ENCODE peak calls at places on chromosomes 1 and 21, in four cellular contexts. M is K562, O is H1, S is GM12878. Z is an unnamed sample.

GRCh38 chr21:18524097-18524496 is 120.5 kb upstream of the TMPRSS15 start:
- DNase-seq in M (no peak), S (no peak), O (no peak), Z (no peak)

GRCh38 chr1:165424454-165425283 is 20.3 kb downstream of the RXRG start:
- DNase-seq in O (no peak), M (no peak), S (no peak), Z (no peak)

GRCh38 chr1:11842154-11843041 is 5.2 kb downstream of the NPPA start:
- DNase-seq in S (peak; percentile 24), O (no peak), M (peak; percentile 93), Z (peak; percentile 34)

GRCh38 chr1:188958461-188959115 is 1519.1 kb downstream of the BRINP3 start:
- DNase-seq in S (no peak), O (no peak), M (no peak), Z (peak; percentile 33)

GRCh38 chr1:77341195-77341594 is 59.4 kb downstream of the AK5 start:
- DNase-seq in O (no peak), M (no peak), S (no peak), Z (no peak)

GRCh38 chr1:84851839-84852238 is 41.2 kb downstream of the LPAR3 start:
- DNase-seq in O (no peak), S (no peak), M (no peak), Z (peak; percentile 91)

GRCh38 chr21:41141031-41141457 is 26.9 kb upstream of the BACE2 start:
- DNase-seq in M (no peak), O (no peak), S (no peak), Z (peak; percentile 20)

GRCh38 chr1:167057297-167057688 is 32.9 kb downstream of the GPA33 start:
- DNase-seq in M (no peak), O (no peak), S (no peak), Z (peak; percentile 9)

GRCh38 chr1:44112486-44112885 is 6.1 kb upstream of the KLF17 start:
- DNase-seq in M (no peak), S (no peak), O (no peak), Z (peak; percentile 13)

GRCh38 chr1:186531561-186532165 is 70.7 kb upstream of the PDC start:
- DNase-seq in S (no peak), M (no peak), O (no peak), Z (peak; percentile 65)

GRCh38 chr1:178966312-178966711 is 59.4 kb upstream of the FAM20B start:
- DNase-seq in O (no peak), M (no peak), S (no peak), Z (no peak)

GRCh38 chr1:156748670-156749428 is 2.6 kb downstream of the HDGF start:
- DNase-seq in O (no peak), M (no peak), S (no peak), Z (peak; percentile 63)

GRCh38 chr1:4176841-4177240 is 276.8 kb upstream of the C1orf174 start:
- DNase-seq in O (peak; percentile 26), S (no peak), M (no peak), Z (no peak)

GRCh38 chr1:36369472-36369871 is 16.3 kb downstream of the STK40 start:
- DNase-seq in O (no peak), S (no peak), M (no peak), Z (no peak)

GRCh38 chr1:10283318-10283984 is 73.1 kb downstream of the KIF1B start:
- DNase-seq in M (peak; percentile 20), S (peak; percentile 35), O (no peak), Z (no peak)

GRCh38 chr1:30085814-30086770 is 637.3 kb downstream of the MATN1 start:
- DNase-seq in S (no peak), M (peak; percentile 84), O (peak; percentile 98), Z (peak; percentile 31)

GRCh38 chr1:54627181-54627580 is 3.9 kb upstream of the FAM151A start:
- DNase-seq in M (no peak), S (no peak), O (no peak), Z (no peak)

GRCh38 chr1:108636876-108637275 is 24.0 kb downstream of the HENMT1 start:
- DNase-seq in S (no peak), O (no peak), M (no peak), Z (no peak)

GRCh38 chr1:12618661-12619395 is 818 bp upstream of the DHRS3 start:
- DNase-seq in M (peak; percentile 80), O (peak; percentile 72), S (no peak), Z (peak; percentile 83)

GRCh38 chr1:177124578-177125278 is 39.8 kb downstream of the ASTN1 start:
- DNase-seq in S (no peak), M (no peak), O (no peak), Z (no peak)

GRCh38 chr21:44405948-44406872 is 49.1 kb upstream of the LRRC3 start:
- DNase-seq in O (no peak), S (no peak), M (no peak), Z (no peak)

GRCh38 chr1:12562955-12563576 is 54.9 kb downstream of the DHRS3 start:
- DNase-seq in O (no peak), M (no peak), S (no peak), Z (no peak)

GRCh38 chr1:44945992-44946391 is 40.4 kb downstream of the EIF2B3 start:
- DNase-seq in O (no peak), S (no peak), M (no peak), Z (no peak)

GRCh38 chr1:41447995-41448770 is 36.3 kb downstream of the EDN2 start:
- DNase-seq in M (no peak), S (no peak), O (no peak), Z (no peak)

GRCh38 chr21:44858791-44859190 is 14.7 kb downstream of the PTTG1IP start:
- DNase-seq in O (no peak), M (no peak), S (no peak), Z (no peak)

GRCh38 chr1:27428316-27429028 is 36.0 kb downstream of the GPR3 start:
- DNase-seq in M (peak; percentile 42), O (no peak), S (no peak), Z (no peak)

GRCh38 chr1:20993716-20994115 is 183.0 kb downstream of the EIF4G3 start:
- DNase-seq in O (no peak), M (no peak), S (no peak), Z (no peak)

GRCh38 chr1:182990413-182991144 is 32.6 kb upstream of the LAMC1 start:
- DNase-seq in O (no peak), S (no peak), M (no peak), Z (peak; percentile 78)

GRCh38 chr1:234629026-234629425 is 19.0 kb upstream of the IRF2BP2 start:
- DNase-seq in O (no peak), M (no peak), S (no peak), Z (no peak)

GRCh38 chr1:40986328-40986783 is 6.9 kb downstream of the CTPS1 start:
- DNase-seq in O (no peak), S (no peak), M (no peak), Z (no peak)

DNA sequence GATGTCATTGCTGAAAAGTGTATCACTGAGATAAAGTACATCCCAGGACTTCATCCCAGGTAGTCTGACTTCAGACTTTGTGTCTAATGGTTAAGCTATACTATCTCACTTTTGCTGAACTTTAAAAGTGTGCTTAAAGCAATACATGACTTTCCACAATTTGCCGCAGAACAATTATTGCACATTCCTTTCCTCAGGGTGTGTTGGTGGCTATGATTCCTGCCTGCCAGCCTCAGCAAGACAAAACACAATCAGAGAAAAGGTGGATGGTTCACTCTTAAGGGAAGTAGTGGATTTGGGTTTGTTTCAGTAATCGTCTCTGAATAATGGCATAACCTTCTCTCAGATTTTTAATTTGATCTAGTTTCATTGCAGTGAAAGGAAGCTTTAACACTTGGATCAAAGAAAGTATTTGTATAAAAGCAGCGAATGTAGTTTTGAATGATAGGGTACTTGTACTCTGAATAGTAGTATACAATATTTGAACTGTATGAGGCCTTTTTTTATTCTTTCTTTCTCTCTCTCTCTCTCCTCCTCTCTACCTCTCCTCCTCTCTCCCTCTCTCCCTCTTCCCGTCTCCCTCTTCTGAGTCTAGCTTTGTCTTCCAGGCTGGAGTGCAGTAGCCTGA is 47.0 kb downstream of the CNST start:
- DNase-seq in O (no peak), S (no peak), M (no peak), Z (no peak)
- TF ChIP-seq CEBPB in O (no peak), S (no peak), M (no peak), Z (no peak)

GRCh38 chr1:233094269-233094668 is 143.9 kb downstream of the NTPCR start:
- DNase-seq in O (no peak), M (no peak), S (no peak), Z (no peak)

GRCh38 chr1:233098255-233098580 is 147.8 kb downstream of the NTPCR start:
- DNase-seq in O (no peak), S (no peak), M (no peak), Z (no peak)

GRCh38 chr1:233090706-233091494 is 140.5 kb downstream of the NTPCR start:
- DNase-seq in O (no peak), S (no peak), M (no peak), Z (no peak)

GRCh38 chr1:233097546-233098254 is 147.3 kb downstream of the NTPCR start:
- DNase-seq in O (no peak), M (no peak), S (no peak), Z (peak; percentile 39)

GRCh38 chr1:233094691-233095090 is 144.3 kb downstream of the NTPCR start:
- DNase-seq in S (no peak), O (no peak), M (no peak), Z (no peak)
- H3K9ac ChIP-seq in S (no peak overlapping the region), O (no peak overlapping the region), M (no peak overlapping the region), Z (no peak overlapping the region)

DNA sequence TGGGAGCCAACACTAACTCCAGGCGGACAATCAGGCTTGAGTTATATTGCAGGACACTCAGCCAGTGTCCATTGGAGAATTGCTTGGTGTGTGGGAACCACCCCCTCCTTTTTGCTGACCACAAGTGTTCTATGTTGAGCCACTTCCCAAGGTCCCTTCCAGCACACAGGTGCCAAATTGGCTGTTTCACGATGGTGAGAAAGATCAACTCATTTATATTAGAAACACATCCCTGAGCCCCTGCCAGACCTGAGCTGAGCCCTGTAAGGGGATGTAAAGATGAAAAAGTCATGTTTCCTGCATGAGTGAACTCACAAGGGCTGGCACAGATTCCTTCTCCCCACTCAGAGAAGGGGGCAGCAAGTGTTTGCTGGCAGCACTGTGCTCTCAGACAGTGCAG is 96.5 kb downstream of the KCNN3 start:
- DNase-seq in M (no peak), S (no peak), O (no peak), Z (no peak)
- TF ChIP-seq CHD1 in M (no peak), S (no peak), O (no peak), Z (no peak)

GRCh38 chr1:17305576-17306095 is 2.4 kb upstream of the PADI4 start:
- DNase-seq in O (no peak), M (no peak), S (no peak), Z (no peak)
- TF ChIP-seq CEBPB in O (peak; percentile 5), M (peak; percentile 15), S (no peak), Z (no peak)

GRCh38 chr1:13619909-13620308 is 36.3 kb downstream of the PDPN start:
- DNase-seq in M (no peak), O (no peak), S (no peak), Z (no peak)
- H3K9ac ChIP-seq in M (no peak overlapping the region), O (no peak overlapping the region), S (no peak overlapping the region), Z (no peak overlapping the region)

GRCh38 chr1:25797939-25798338 is 2.1 kb upstream of the SELENON start:
- DNase-seq in M (peak; percentile 68), O (peak; percentile 84), S (no peak), Z (no peak)
- TF ChIP-seq CHD1 in M (no peak), O (no peak), S (no peak), Z (no peak)

GRCh38 chr1:76161451-76161850 is 86.9 kb downstream of the ST6GALNAC3 start:
- DNase-seq in M (no peak), O (no peak), S (no peak), Z (no peak)
- TF ChIP-seq CEBPB in M (no peak), O (no peak), S (no peak), Z (no peak)

GRCh38 chr21:25826652-25827051 is 91.9 kb downstream of the GABPA start:
- DNase-seq in O (no peak), M (no peak), S (no peak), Z (no peak)
- H3K9ac ChIP-seq in O (no peak overlapping the region), M (no peak overlapping the region), S (no peak overlapping the region), Z (no peak overlapping the region)

GRCh38 chr1:53590581-53591515 is 131.6 kb downstream of the DMRTB1 start:
- DNase-seq in M (no peak), O (no peak), S (no peak), Z (no peak)
- TF ChIP-seq CHD1 in M (no peak), O (no peak), S (no peak), Z (no peak)

Z was measured in IMR-90.